ENCODE peak calls at places on chromosomes 13 and 19, in six cellular contexts. L, R, C, M, S and D are unnamed samples.

GRCh38 chr13:84553252-84553651 is 671.0 kb upstream of the SLITRK1 start:
- DNase-seq in L (no peak), R (no peak), C (no peak), M (peak; percentile 39), S (no peak), D (no peak)

GRCh38 chr19:22622901-22623840 is 11.0 kb upstream of the ZNF492 start:
- DNase-seq in L (no peak), R (no peak), C (no peak), M (no peak), S (peak; percentile 19), D (no peak)

GRCh38 chr19:5238700-5239099 is 101.9 kb downstream of the PTPRS start:
- DNase-seq in L (no peak), R (no peak), C (no peak), M (no peak), S (no peak), D (no peak)

GRCh38 chr19:6718741-6719539 is 1.5 kb downstream of the C3 start:
- DNase-seq in L (no peak), R (no peak), C (peak; percentile 86), M (peak; percentile 86), S (no peak), D (no peak)

GRCh38 chr19:39413903-39414608 is 1.6 kb downstream of the PLEKHG2 start:
- DNase-seq in L (no peak), R (no peak), C (no peak), M (peak; percentile 43), S (no peak), D (no peak)

GRCh38 chr19:33641261-33641660 is 19.5 kb downstream of the CHST8 start:
- DNase-seq in L (no peak), R (no peak), C (no peak), M (no peak), S (no peak), D (no peak)

GRCh38 chr13:95713651-95714050 is 36.7 kb downstream of the DNAJC3 start:
- DNase-seq in L (no peak), R (no peak), C (no peak), M (no peak), S (no peak), D (no peak)

GRCh38 chr19:38543807-38544568 is 73.8 kb downstream of the MAP4K1 start:
- DNase-seq in L (peak; percentile 84), R (peak; percentile 37), C (peak; percentile 59), M (peak; percentile 93), S (peak; percentile 50), D (peak; percentile 58)

GRCh38 chr19:15197275-15198005 is 3.4 kb downstream of the NOTCH3 start:
- DNase-seq in L (no peak), R (no peak), C (peak; percentile 60), M (no peak), S (no peak), D (no peak)

GRCh38 chr13:99086149-99086868 is 108.4 kb upstream of the DOCK9 start:
- DNase-seq in L (peak; percentile 24), R (no peak), C (peak; percentile 72), M (peak; percentile 60), S (peak; percentile 32), D (no peak)

GRCh38 chr19:4473708-4474503 is 1.8 kb downstream of the HDGFL2 start:
- DNase-seq in L (no peak), R (no peak), C (no peak), M (no peak), S (no peak), D (no peak)

GRCh38 chr13:19178901-19179593 is 2.6 kb downstream of the TUBA3C start:
- DNase-seq in L (no peak), R (no peak), C (no peak), M (no peak), S (no peak), D (no peak)

GRCh38 chr13:33543631-33544030 is 258.1 kb upstream of the STARD13 start:
- DNase-seq in L (no peak), R (no peak), C (peak; percentile 39), M (no peak), S (no peak), D (no peak)

GRCh38 chr13:32409561-32410440 is 18.1 kb downstream of the N4BP2L1 start:
- DNase-seq in L (peak; percentile 49), R (no peak), C (no peak), M (no peak), S (peak; percentile 44), D (no peak)

GRCh38 chr19:14786421-14786851 is 8.1 kb upstream of the ADGRE2 start:
- DNase-seq in L (no peak), R (no peak), C (peak; percentile 34), M (peak; percentile 47), S (no peak), D (no peak)

GRCh38 chr19:5251096-5252065 is 89.2 kb downstream of the PTPRS start:
- DNase-seq in L (no peak), R (no peak), C (no peak), M (peak; percentile 40), S (no peak), D (no peak)

GRCh38 chr19:38910488-38910887 is 1.5 kb downstream of the CCER2 start:
- DNase-seq in L (no peak), R (no peak), C (no peak), M (no peak), S (no peak), D (no peak)

DNA sequence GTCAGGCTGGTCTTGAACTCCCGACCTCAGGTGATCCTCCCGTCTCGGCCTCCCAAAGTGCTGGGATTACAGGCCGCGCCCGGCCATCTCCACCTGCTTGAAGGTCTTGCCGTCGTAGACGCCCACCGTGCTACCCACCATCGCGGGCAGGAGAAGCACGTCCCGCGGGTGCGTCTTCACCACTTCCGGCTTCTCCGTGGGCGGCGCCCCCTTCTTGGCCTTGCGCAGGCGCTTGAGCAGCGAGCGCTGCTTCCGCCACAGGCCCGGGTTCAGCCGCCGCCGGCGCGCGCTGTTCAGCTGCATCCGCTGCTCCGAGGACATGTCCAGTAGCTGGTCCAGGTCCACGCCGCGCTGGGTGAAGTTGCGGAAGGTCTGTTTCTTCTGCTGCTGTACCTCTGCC is 21.6 kb downstream of the EFNA2 start:
- DNase-seq in L (no peak), R (no peak), C (no peak), M (no peak), S (no peak), D (no peak)
- TF ChIP-seq CTCF in L (no peak), R (no peak), C (no peak), M (no peak), S (no peak), D (no peak)

GRCh38 chr19:19276386-19276785 is 3.3 kb upstream of the TM6SF2 start:
- DNase-seq in L (no peak), R (no peak), C (no peak), M (no peak), S (no peak), D (no peak)

GRCh38 chr19:19274146-19274545 is 1.0 kb upstream of the TM6SF2 start:
- DNase-seq in L (no peak), R (no peak), C (no peak), M (no peak), S (no peak), D (no peak)

GRCh38 chr19:19276851-19277250 is 3.8 kb upstream of the TM6SF2 start:
- DNase-seq in L (no peak), R (no peak), C (no peak), M (no peak), S (no peak), D (no peak)

GRCh38 chr19:19275166-19275565 is 2.1 kb upstream of the TM6SF2 start:
- DNase-seq in L (no peak), R (no peak), C (no peak), M (no peak), S (no peak), D (no peak)

DNA sequence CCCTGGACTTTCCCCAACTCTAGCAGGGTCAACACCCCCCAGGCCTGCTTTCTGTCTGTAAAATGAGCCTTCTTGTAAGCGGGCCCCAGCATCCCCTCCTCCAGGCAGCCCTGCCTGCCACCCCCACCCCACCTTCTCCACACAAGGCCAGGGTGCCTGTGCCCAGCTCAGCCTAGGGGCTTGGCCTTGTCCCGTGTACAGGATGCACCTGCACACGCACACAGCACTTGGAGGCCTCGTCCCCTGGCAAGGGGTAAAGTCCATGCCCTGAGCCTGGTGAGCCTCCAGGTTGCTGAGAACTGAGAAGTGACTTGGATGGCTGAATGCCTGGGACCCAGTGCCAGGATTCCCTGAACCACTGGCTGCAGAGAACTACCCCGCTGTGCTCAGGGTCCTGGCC is 1.6 kb upstream of the TM6SF2 start:
- DNase-seq in L (no peak), R (no peak), C (no peak), M (no peak), S (no peak), D (no peak)
- TF ChIP-seq CTCF in L (no peak), R (no peak), C (no peak), M (no peak), S (no peak), D (no peak)

DNA sequence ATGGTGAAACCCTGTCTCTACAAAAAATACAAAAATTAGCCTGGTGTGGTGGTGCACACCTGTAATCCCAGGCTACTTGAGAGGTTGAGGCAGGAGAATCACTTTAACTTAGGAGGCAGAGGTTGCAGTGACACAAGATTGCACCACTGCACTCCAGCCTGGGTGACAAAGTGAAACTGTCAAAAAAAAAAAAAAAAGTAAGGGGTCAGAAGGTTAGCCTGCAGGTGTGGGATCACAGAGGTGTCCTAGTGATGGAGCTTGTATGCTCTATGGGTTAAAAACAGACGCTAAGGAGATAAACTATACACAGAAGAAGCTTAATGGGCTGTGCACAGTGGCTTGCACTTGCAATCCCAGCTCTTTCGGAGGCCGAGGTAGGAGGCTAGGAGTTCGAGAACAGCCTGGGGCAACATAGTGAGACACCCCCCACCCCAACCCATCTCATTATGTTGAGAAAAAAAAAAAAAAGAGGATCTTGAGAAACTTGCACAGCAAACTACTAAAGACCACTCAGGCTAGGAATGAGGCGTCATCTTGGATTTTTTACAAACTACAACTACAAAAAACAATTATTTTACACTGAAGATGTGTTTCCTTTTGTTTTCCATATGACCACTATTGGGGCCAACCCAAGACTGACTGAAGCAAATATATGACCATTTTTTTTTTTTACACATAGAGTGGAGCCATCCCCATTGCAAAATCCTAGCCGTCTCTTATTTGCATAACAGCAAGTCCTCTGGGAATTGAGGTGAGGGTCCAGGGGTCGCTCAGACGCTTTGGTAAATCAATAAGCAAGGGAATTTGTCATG is 7.9 kb downstream of the FOSB start:
- DNase-seq in L (no peak), R (no peak), C (no peak), M (no peak), S (no peak), D (no peak)
- TF ChIP-seq CTCF in L (no peak), R (no peak), C (no peak), M (no peak), S (no peak), D (no peak)

GRCh38 chr13:66994498-66995365 is 235.4 kb downstream of the PCDH9 start:
- DNase-seq in L (no peak), R (no peak), C (peak; percentile 64), M (no peak), S (no peak), D (no peak)

GRCh38 chr13:66992683-66993082 is 237.5 kb downstream of the PCDH9 start:
- DNase-seq in L (no peak), R (no peak), C (no peak), M (no peak), S (no peak), D (no peak)

GRCh38 chr13:66995366-66995663 is 234.8 kb downstream of the PCDH9 start:
- DNase-seq in L (no peak), R (no peak), C (peak; percentile 96), M (no peak), S (no peak), D (no peak)

GRCh38 chr13:66994097-66994496 is 236.0 kb downstream of the PCDH9 start:
- DNase-seq in L (peak; percentile 19), R (peak; percentile 35), C (peak; percentile 90), M (peak; percentile 78), S (peak; percentile 75), D (no peak)

DNA sequence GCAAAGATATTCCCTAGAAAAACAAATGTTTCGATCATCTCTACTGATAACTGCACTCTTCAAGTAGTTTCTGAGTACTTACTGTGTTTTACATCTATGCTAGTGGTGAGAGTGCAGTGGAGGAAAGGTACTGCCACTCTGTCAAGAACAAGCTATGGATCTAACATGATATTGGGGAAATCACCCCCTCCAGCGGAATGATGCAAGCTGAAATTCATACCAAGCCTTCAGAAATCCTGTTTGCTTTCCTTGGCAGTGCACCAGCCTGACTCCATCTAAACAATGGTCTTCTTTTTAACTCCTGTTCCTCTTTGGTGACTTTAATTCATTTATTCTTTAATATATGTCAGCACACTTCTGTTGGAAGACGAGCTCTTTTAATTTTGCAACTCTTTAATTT is 238.0 kb downstream of the PCDH9 start:
- DNase-seq in L (no peak), R (no peak), C (peak; percentile 22), M (no peak), S (no peak), D (no peak)
- TF ChIP-seq CTCF in L (no peak), R (no peak), C (no peak), M (no peak), S (no peak), D (no peak)